ENCODE peak calls at places on chromosomes 5 and 9, in four cellular contexts. One of them, this sample, is unnamed.

GRCh38 chr5:177596775-177597238 is 3.1 kb upstream of the B4GALT7 start:
- DNase-seq in K562: no peak
- DNase-seq in HL-60: no peak
- DNase-seq in GM12878: no peak
- DNase-seq in this sample: no peak

GRCh38 chr5:167633931-167634341 is 657.5 kb upstream of the WWC1 start:
- DNase-seq in GM12878: no peak
- DNase-seq in K562: no peak
- DNase-seq in HL-60: no peak
- DNase-seq in this sample: no peak

GRCh38 chr5:96790851-96791513 is 16.8 kb downstream of the ERAP1 start:
- DNase-seq in HL-60: peak; percentile 1
- DNase-seq in K562: no peak
- DNase-seq in GM12878: no peak
- DNase-seq in this sample: no peak

GRCh38 chr5:157785781-157786180 is 42.3 kb downstream of the LSM11 start:
- DNase-seq in K562: no peak
- DNase-seq in HL-60: no peak
- DNase-seq in GM12878: no peak
- DNase-seq in this sample: no peak

GRCh38 chr5:115816226-115817042 is at the start of gene CDO1:
- DNase-seq in HL-60: no peak
- DNase-seq in GM12878: no peak
- DNase-seq in K562: no peak
- DNase-seq in this sample: peak; percentile 28

GRCh38 chr5:127723571-127723970 is 20.4 kb downstream of the CCDC192 start:
- DNase-seq in HL-60: peak; percentile 58
- DNase-seq in K562: no peak
- DNase-seq in GM12878: no peak
- DNase-seq in this sample: no peak

GRCh38 chr5:9441610-9442009 is 104.3 kb downstream of the SEMA5A start:
- DNase-seq in K562: no peak
- DNase-seq in HL-60: no peak
- DNase-seq in GM12878: no peak
- DNase-seq in this sample: no peak

GRCh38 chr9:94985649-94986048 is 259.1 kb downstream of the AOPEP start:
- DNase-seq in K562: peak; percentile 77
- DNase-seq in HL-60: no peak
- DNase-seq in GM12878: no peak
- DNase-seq in this sample: no peak

GRCh38 chr5:33261305-33261704 is 179.5 kb upstream of the TARS1 start:
- DNase-seq in HL-60: no peak
- DNase-seq in K562: no peak
- DNase-seq in GM12878: no peak
- DNase-seq in this sample: no peak

GRCh38 chr5:177491429-177491945 is 5.9 kb downstream of the PDLIM7 start:
- DNase-seq in HL-60: peak; percentile 41
- DNase-seq in GM12878: no peak
- DNase-seq in K562: peak; percentile 94
- DNase-seq in this sample: no peak

GRCh38 chr9:91705386-91705785 is 244.6 kb downstream of the ROR2 start:
- DNase-seq in HL-60: no peak
- DNase-seq in K562: no peak
- DNase-seq in GM12878: no peak
- DNase-seq in this sample: no peak

GRCh38 chr9:113772121-113772885 is 103.8 kb upstream of the ZNF618 start:
- DNase-seq in HL-60: no peak
- DNase-seq in K562: no peak
- DNase-seq in GM12878: no peak
- DNase-seq in this sample: no peak

GRCh38 chr5:83628360-83628759 is 92.3 kb downstream of the HAPLN1 start:
- DNase-seq in GM12878: no peak
- DNase-seq in HL-60: no peak
- DNase-seq in K562: no peak
- DNase-seq in this sample: no peak

GRCh38 chr9:88753691-88754367 is 218.9 kb downstream of the NXNL2 start:
- DNase-seq in K562: no peak
- DNase-seq in HL-60: no peak
- DNase-seq in GM12878: no peak
- DNase-seq in this sample: no peak

GRCh38 chr5:55036477-55036876 is 12.4 kb downstream of the GZMK start:
- DNase-seq in GM12878: no peak
- DNase-seq in HL-60: no peak
- DNase-seq in K562: no peak
- DNase-seq in this sample: no peak

GRCh38 chr5:158832736-158833135 is 267.0 kb downstream of the EBF1 start:
- DNase-seq in HL-60: no peak
- DNase-seq in K562: no peak
- DNase-seq in GM12878: no peak
- DNase-seq in this sample: no peak
- TF ChIP-seq SPI1 in HL-60: no peak
- TF ChIP-seq SPI1 in K562: no peak
- TF ChIP-seq SPI1 in GM12878: no peak
- TF ChIP-seq SPI1 in this sample: no peak

GRCh38 chr5:5676218-5676617 is 253.7 kb downstream of the ICE1 start:
- DNase-seq in GM12878: no peak
- DNase-seq in HL-60: no peak
- DNase-seq in K562: no peak
- DNase-seq in this sample: no peak
- TF ChIP-seq SPI1 in GM12878: no peak
- TF ChIP-seq SPI1 in HL-60: no peak
- TF ChIP-seq SPI1 in K562: no peak
- TF ChIP-seq SPI1 in this sample: no peak

GRCh38 chr5:181133610-181134231 is 2.8 kb upstream of the OR2V1 start:
- DNase-seq in K562: peak; percentile 95
- DNase-seq in GM12878: no peak
- DNase-seq in HL-60: peak; percentile 14
- DNase-seq in this sample: no peak
- TF ChIP-seq SPI1 in K562: no peak
- TF ChIP-seq SPI1 in GM12878: no peak
- TF ChIP-seq SPI1 in HL-60: no peak
- TF ChIP-seq SPI1 in this sample: no peak

GRCh38 chr9:77402286-77402685 is 225.0 kb downstream of the VPS13A start:
- DNase-seq in HL-60: no peak
- DNase-seq in GM12878: no peak
- DNase-seq in K562: no peak
- DNase-seq in this sample: no peak
- TF ChIP-seq SPI1 in HL-60: no peak
- TF ChIP-seq SPI1 in GM12878: no peak
- TF ChIP-seq SPI1 in K562: no peak
- TF ChIP-seq SPI1 in this sample: no peak

GRCh38 chr5:159003045-159004030 is 96.4 kb downstream of the EBF1 start:
- DNase-seq in HL-60: no peak
- DNase-seq in K562: no peak
- DNase-seq in GM12878: no peak
- DNase-seq in this sample: no peak
- TF ChIP-seq SPI1 in HL-60: no peak
- TF ChIP-seq SPI1 in K562: no peak
- TF ChIP-seq SPI1 in GM12878: no peak
- TF ChIP-seq SPI1 in this sample: no peak

DNA sequence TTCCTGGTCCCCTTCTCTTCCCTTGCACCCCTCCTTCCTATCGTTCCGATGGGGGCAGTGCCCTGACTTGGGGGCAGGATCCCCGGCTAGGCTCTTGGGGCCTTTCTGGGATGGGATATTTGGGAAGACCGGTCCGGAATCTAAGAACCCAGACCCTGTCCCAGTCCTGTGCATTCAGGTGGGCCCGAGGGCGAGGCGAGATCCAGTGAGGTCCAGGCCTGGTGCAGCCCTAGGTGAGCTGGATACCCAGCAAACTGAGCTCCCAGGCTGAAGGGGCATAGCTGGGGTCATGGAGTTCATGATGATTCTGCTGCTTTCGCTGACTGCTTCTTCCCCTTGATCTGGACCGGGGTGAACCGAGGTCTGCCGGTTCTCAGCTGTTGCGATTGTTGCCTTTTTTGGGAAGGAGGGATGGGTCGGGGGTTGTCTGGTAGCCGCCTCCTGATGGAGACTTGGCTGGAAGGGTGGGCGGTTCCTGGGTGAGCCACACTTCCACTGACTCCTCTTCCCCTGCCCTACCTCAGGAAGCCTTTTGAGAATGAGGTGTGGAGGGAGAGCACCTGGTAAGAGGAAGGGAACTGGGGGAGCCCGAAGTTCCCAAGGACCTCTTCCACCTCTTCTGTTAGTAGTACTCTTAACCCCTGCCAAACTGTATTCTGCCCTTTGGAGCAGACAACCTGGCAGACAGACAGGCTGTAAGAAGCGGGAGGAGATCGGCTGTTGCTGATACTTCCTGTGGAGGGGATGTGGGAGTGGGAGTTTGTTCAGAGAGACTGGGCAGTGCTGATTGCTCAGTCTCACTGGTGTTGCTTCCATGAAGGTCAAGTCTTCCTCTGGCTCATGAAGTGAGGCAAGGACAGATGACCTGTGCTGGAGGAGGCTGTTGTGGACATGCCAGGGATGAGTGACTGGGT is 1.0 kb downstream of the LRRC8A start:
- DNase-seq in HL-60: no peak
- DNase-seq in K562: peak; percentile 66
- DNase-seq in GM12878: no peak
- DNase-seq in this sample: no peak
- TF ChIP-seq SPI1 in HL-60: no peak
- TF ChIP-seq SPI1 in K562: no peak
- TF ChIP-seq SPI1 in GM12878: no peak
- TF ChIP-seq SPI1 in this sample: no peak

GRCh38 chr5:10559151-10559550 is 4.7 kb upstream of the ANKRD33B start:
- DNase-seq in GM12878: no peak
- DNase-seq in HL-60: no peak
- DNase-seq in K562: no peak
- DNase-seq in this sample: no peak

GRCh38 chr5:10556331-10556807 is 7.5 kb upstream of the ANKRD33B start:
- DNase-seq in K562: no peak
- DNase-seq in GM12878: no peak
- DNase-seq in HL-60: no peak
- DNase-seq in this sample: no peak

GRCh38 chr5:10555134-10555733 is 8.6 kb upstream of the ANKRD33B start:
- DNase-seq in HL-60: no peak
- DNase-seq in K562: no peak
- DNase-seq in GM12878: no peak
- DNase-seq in this sample: no peak

GRCh38 chr5:10557747-10558295 is 6.0 kb upstream of the ANKRD33B start:
- DNase-seq in HL-60: no peak
- DNase-seq in K562: no peak
- DNase-seq in GM12878: no peak
- DNase-seq in this sample: no peak

DNA sequence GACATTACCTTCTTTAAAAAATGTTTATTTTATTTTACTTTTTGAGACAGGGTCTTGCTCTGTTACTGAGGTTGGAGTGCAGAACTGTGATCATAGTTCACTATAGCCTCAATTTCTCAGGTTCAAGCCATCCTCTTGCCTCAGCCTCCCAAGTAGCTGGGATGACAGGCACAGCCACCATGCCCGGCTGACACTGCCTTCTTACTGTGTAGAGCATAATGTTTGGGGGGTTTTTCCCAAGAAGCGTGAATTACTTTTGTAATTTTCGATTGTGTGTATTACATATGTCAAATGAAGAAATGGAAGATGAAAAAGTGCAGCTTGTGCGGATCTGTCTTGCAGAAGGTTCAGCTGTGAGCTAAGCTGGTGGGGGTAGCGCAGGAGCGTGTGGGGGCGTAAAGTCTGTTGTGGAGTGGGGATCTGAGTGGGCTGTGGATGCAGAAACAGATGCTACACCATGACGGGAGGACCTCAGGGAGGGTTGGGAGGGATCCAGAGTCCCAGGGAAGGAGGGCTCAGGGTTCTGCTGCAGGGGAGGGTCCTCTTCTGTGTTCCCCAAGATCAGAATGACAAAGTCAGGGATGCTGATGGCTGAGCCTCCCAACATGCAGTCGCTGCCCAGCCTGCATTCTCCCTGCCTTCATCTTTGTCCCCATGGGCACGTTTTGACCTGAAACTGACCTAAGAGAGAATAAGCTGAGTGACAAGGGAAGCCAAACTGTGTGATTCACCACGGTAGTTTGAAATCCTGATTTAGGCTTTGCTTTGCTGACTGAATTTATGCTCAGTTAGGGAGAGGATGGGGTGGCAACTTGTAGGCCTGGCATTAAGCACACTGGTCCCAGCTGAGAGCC is 6.8 kb upstream of the ANKRD33B start:
- DNase-seq in HL-60: no peak
- DNase-seq in K562: no peak
- DNase-seq in GM12878: no peak
- DNase-seq in this sample: no peak
- TF ChIP-seq SPI1 in HL-60: no peak
- TF ChIP-seq SPI1 in K562: no peak
- TF ChIP-seq SPI1 in GM12878: no peak
- TF ChIP-seq SPI1 in this sample: no peak

GRCh38 chr5:117454716-117455212 is 880.1 kb upstream of the SEMA6A start:
- DNase-seq in K562: peak; percentile 30
- DNase-seq in HL-60: peak; percentile 17
- DNase-seq in GM12878: peak; percentile 20
- DNase-seq in this sample: peak; percentile 4
- TF ChIP-seq SPI1 in K562: no peak
- TF ChIP-seq SPI1 in HL-60: no peak
- TF ChIP-seq SPI1 in GM12878: no peak
- TF ChIP-seq SPI1 in this sample: no peak

This sample was measured in GM12891.